ENCODE peak calls at places on chromosomes 1 and 21, in ten cellular contexts. L, I, R, S, G, C, B, U, H and D are unnamed samples.

GRCh38 chr1:21703318-21703963 is 34.3 kb upstream of the RAP1GAP start:
- DNase-seq in L (no peak), I (no peak), R (no peak), S (no peak), G (no peak), C (no peak), B (peak; percentile 57), U (no peak), H (peak; percentile 39), D (no peak)

GRCh38 chr1:171140466-171140865 is 44.6 kb upstream of the FMO2 start:
- DNase-seq in L (no peak), I (peak; percentile 26), R (peak; percentile 70), S (no peak), G (no peak), C (peak; percentile 59), B (no peak), U (no peak), H (no peak), D (no peak)

GRCh38 chr1:224185208-224185607 is 2.2 kb downstream of the DEGS1 start:
- DNase-seq in L (no peak), I (no peak), R (no peak), S (no peak), G (no peak), C (no peak), B (no peak), U (no peak), H (no peak), D (peak; percentile 17)

GRCh38 chr1:53448241-53448841 is 10.9 kb upstream of the DMRTB1 start:
- DNase-seq in L (no peak), I (no peak), R (no peak), S (peak; percentile 47), G (no peak), C (no peak), B (no peak), U (no peak), H (no peak), D (no peak)

GRCh38 chr1:237759371-237759770 is 131.4 kb downstream of the ZP4 start:
- DNase-seq in L (no peak), I (no peak), R (no peak), S (no peak), G (no peak), C (no peak), B (no peak), U (no peak), H (no peak), D (no peak)

GRCh38 chr1:19427087-19427781 is 58.1 kb downstream of the CAPZB start:
- DNase-seq in L (no peak), I (no peak), R (peak; percentile 82), S (no peak), G (no peak), C (no peak), B (no peak), U (peak; percentile 52), H (peak; percentile 85), D (no peak)

GRCh38 chr1:76101534-76101933 is 27.0 kb downstream of the ST6GALNAC3 start:
- DNase-seq in L (no peak), I (no peak), R (no peak), S (no peak), G (no peak), C (no peak), B (no peak), U (no peak), H (no peak), D (no peak)

GRCh38 chr1:10615932-10616671 is 141.4 kb downstream of the PEX14 start:
- DNase-seq in L (no peak), I (no peak), R (peak; percentile 51), S (no peak), G (no peak), C (no peak), B (no peak), U (no peak), H (no peak), D (peak; percentile 50)

GRCh38 chr21:45078877-45079281 is 4.5 kb downstream of the ADARB1 start:
- DNase-seq in L (no peak), I (no peak), R (peak; percentile 60), S (no peak), G (peak; percentile 29), C (no peak), B (no peak), U (peak; percentile 44), H (no peak), D (no peak)

GRCh38 chr1:227885648-227886502 is 61.9 kb downstream of the WNT9A start:
- DNase-seq in L (no peak), I (peak; percentile 80), R (peak; percentile 90), S (no peak), G (peak; percentile 58), C (peak; percentile 72), B (peak; percentile 33), U (peak; percentile 53), H (no peak), D (peak; percentile 78)

GRCh38 chr1:184684285-184685077 is 70.2 kb downstream of the EDEM3 start:
- DNase-seq in L (no peak), I (no peak), R (no peak), S (no peak), G (peak; percentile 50), C (peak; percentile 38), B (no peak), U (peak; percentile 14), H (no peak), D (no peak)

GRCh38 chr1:86395771-86396502 is at the start of gene ODF2L:
- DNase-seq in L (peak; percentile 46), I (peak; percentile 86), R (peak; percentile 95), S (peak; percentile 63), G (peak; percentile 87), C (peak; percentile 86), B (peak; percentile 79), U (peak; percentile 95), H (no peak), D (peak; percentile 95)

GRCh38 chr1:86396503-86396900 is 379 bp upstream of the ODF2L start:
- DNase-seq in L (no peak), I (no peak), R (no peak), S (no peak), G (no peak), C (no peak), B (no peak), U (no peak), H (no peak), D (no peak)

GRCh38 chr1:86388777-86389176 is 7.3 kb downstream of the ODF2L start:
- DNase-seq in L (no peak), I (no peak), R (no peak), S (no peak), G (no peak), C (no peak), B (no peak), U (no peak), H (no peak), D (no peak)

GRCh38 chr1:86389315-86389714 is 6.8 kb downstream of the ODF2L start:
- DNase-seq in L (peak; percentile 21), I (no peak), R (no peak), S (no peak), G (no peak), C (no peak), B (no peak), U (no peak), H (no peak), D (no peak)

GRCh38 chr1:86394416-86394815 is 1.7 kb downstream of the ODF2L start:
- DNase-seq in L (no peak), I (no peak), R (no peak), S (no peak), G (no peak), C (no peak), B (no peak), U (no peak), H (no peak), D (no peak)
- TF ChIP-seq EP300 in L (no peak), I (no peak), R (no peak), S (no peak), G (no peak), C (no peak), B (no peak), U (no peak), H (no peak), D (no peak)

DNA sequence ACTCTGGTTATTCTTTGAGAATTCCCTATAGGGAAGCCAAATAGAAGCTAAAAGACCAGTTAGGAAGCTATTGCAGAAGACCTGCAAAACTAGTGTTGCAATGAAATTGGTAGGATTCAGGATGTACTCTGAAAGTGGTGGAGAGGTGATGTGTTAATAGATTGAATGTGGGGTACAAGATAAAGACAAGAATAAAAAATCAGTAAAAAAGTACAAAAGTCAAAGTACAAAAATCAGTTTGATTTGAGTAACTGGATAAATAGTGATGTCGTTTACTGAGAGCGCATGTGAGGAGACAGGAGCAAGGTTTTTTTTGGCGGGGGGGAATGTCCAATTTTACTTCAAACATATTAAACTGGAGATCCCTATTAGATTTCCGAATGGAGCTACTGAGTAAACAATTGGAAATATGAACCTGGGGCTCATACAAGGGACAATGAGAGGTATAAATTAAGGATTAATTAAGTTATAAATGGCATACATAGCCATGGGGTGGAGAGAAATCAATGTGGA is 2.5 kb upstream of the DCAF8 start:
- DNase-seq in L (no peak), I (no peak), R (no peak), S (no peak), G (no peak), C (no peak), B (no peak), U (no peak), H (no peak), D (no peak)
- H3K27ac ChIP-seq in L (no peak overlapping the region), I (no peak overlapping the region), R (no peak overlapping the region), S (no peak overlapping the region), G (no peak overlapping the region), C (no peak overlapping the region), B (no peak overlapping the region), U (no peak overlapping the region), H (no peak overlapping the region), D (no peak overlapping the region)

DNA sequence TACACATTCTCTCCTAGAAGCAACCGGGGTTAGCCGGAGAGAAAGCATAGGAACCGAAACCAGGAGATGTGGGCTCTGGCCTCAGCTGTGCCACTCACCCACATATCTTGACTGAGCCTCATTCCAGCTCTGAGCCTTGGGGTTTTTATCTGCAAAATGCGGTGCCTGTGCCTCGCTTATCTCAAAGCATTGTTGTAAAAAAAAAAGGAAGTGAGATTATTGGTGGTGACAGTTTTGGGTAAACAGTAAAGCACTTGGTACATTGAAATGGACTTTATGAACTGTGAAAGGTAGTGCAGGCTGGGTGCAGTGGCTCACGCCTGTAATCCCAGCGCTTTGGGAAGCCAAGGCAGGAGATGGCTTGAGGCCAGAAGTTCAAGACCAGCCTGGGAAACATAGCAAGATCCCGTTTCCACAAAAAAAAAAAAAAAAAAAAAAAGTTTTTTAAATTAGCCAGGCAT is 3.8 kb downstream of the PTAFR start:
- DNase-seq in L (peak; percentile 98), I (no peak), R (no peak), S (no peak), G (peak; percentile 74), C (no peak), B (no peak), U (peak; percentile 69), H (peak; percentile 41), D (no peak)
- TF ChIP-seq EP300 in L (peak; percentile 98), I (no peak), R (no peak), S (no peak), G (no peak), C (no peak), B (no peak), U (no peak), H (no peak), D (no peak)

DNA sequence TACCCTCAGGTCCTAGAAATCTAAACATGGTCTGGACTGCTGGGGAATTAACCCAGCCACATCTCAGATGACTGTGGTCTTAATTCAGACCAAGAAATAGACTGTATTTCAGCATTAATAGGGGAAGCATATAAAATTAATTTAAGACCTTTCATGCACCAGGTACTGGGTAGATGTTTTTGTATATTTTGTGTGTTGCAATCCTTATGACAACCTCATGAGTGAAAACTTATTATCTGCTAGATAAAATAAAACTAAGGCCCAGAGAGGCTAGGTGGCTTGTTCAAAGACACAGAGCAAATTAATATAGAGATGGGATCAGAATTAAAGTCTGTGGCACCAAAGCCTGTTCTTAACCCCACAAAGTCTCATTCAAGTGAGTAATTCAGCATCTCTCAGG is 40.1 kb downstream of the OPTC start:
- DNase-seq in L (no peak), I (no peak), R (no peak), S (no peak), G (no peak), C (no peak), B (no peak), U (no peak), H (no peak), D (no peak)
- H3K27ac ChIP-seq in L (no peak overlapping the region), I (no peak overlapping the region), R (peak overlapping the region; percentile 80), S (no peak overlapping the region), G (no peak overlapping the region), C (peak overlapping the region; percentile 70), B (peak overlapping the region; percentile 72), U (peak overlapping the region; percentile 70), H (no peak overlapping the region), D (peak overlapping the region; percentile 49)